ENCODE peak calls at places on chromosomes 13 and 19, in four cellular contexts. J, N, H and T are unnamed samples.

GRCh38 chr19:12967907-12968306 is 1.5 kb upstream of the DAND5 start:
- DNase-seq in H (peak), J (no peak), N (no peak), T (peak)

GRCh38 chr13:71613347-71613746 is 253.7 kb downstream of the DACH1 start:
- DNase-seq in H (no peak), N (no peak), J (no peak), T (no peak)

GRCh38 chr19:11130824-11131455 is 24.6 kb downstream of the SPC24 start:
- DNase-seq in J (peak), N (peak), H (peak), T (peak)

GRCh38 chr19:49149652-49150105 is 5.5 kb downstream of the HRC start:
- DNase-seq in N (peak), J (peak), H (peak), T (peak)

GRCh38 chr13:71021810-71022422 is 845.1 kb downstream of the DACH1 start:
- DNase-seq in J (no peak), N (no peak), H (no peak), T (no peak)

GRCh38 chr19:40411125-40411842 is 1.9 kb downstream of the PRX start:
- DNase-seq in J (no peak), H (no peak), N (no peak), T (no peak)

GRCh38 chr19:41847351-41848105 is 2.7 kb downstream of the DMRTC2 start:
- DNase-seq in N (no peak), J (no peak), H (no peak), T (no peak)

GRCh38 chr13:38752726-38753125 is 65.8 kb downstream of the FREM2 start:
- DNase-seq in J (no peak), H (no peak), N (no peak), T (no peak)

GRCh38 chr19:31356587-31357314 is 7.5 kb upstream of the TSHZ3 start:
- DNase-seq in J (no peak), H (no peak), N (peak), T (peak)

GRCh38 chr13:45861352-45861751 is 9.8 kb upstream of the SIAH3 start:
- DNase-seq in J (no peak), N (no peak), H (peak), T (no peak)

GRCh38 chr19:10112037-10112751 is 701 bp downstream of the P2RY11 start:
- DNase-seq in H (no peak), J (no peak), N (no peak), T (no peak)

GRCh38 chr19:13764821-13765394 is 586 bp downstream of the MRI1 start:
- DNase-seq in N (no peak), J (peak), H (no peak), T (no peak)

GRCh38 chr13:70249332-70250064 is 141.2 kb upstream of the KLHL1 start:
- DNase-seq in J (no peak), H (no peak), N (peak), T (peak)

GRCh38 chr13:27375686-27376326 is 48.6 kb upstream of the GTF3A start:
- DNase-seq in N (peak), J (peak), H (peak), T (peak)

GRCh38 chr19:10010247-10010691 is at the start of gene COL5A3:
- DNase-seq in J (peak), H (peak), N (peak), T (peak)

GRCh38 chr13:50334944-50335343 is 319.7 kb downstream of the KCNRG start:
- DNase-seq in H (no peak), N (no peak), J (no peak), T (no peak)

GRCh38 chr13:72437458-72437857 is 290.0 kb downstream of the MZT1 start:
- DNase-seq in N (no peak), J (no peak), H (peak), T (peak)

GRCh38 chr13:48403151-48403631 is 9.7 kb downstream of the LPAR6 start:
- DNase-seq in J (no peak), H (peak), N (no peak), T (no peak)

GRCh38 chr19:50437862-50438449 is 5.3 kb downstream of the MYBPC2 start:
- DNase-seq in J (no peak), H (no peak), N (no peak), T (no peak)

GRCh38 chr13:106354961-106355360 is 180.5 kb downstream of the EFNB2 start:
- DNase-seq in N (no peak), J (no peak), H (no peak), T (no peak)

GRCh38 chr19:51417107-51417806 is at the start of gene SIGLEC10:
- DNase-seq in N (no peak), J (peak), H (peak), T (no peak)

GRCh38 chr19:33194527-33194883 is 375 bp downstream of the LRP3 start:
- DNase-seq in H (no peak), J (no peak), N (no peak), T (no peak)

GRCh38 chr19:14686411-14686810 is 3.4 kb upstream of the ZNF333 start:
- DNase-seq in N (no peak), J (no peak), H (peak), T (peak)

GRCh38 chr19:42477933-42478332 is 35.2 kb upstream of the CXCL17 start:
- DNase-seq in N (no peak), H (no peak), J (no peak), T (no peak)

GRCh38 chr19:48480151-48480475 is 10.9 kb downstream of the CYTH2 start:
- DNase-seq in J (peak), N (peak), H (peak), T (peak)

GRCh38 chr13:52892925-52893324 is 44.5 kb upstream of the PCDH8 start:
- DNase-seq in H (no peak), N (no peak), J (peak), T (peak)

GRCh38 chr13:62093984-62094383 is 678.3 kb upstream of the PCDH20 start:
- DNase-seq in H (no peak), J (no peak), N (no peak), T (no peak)

GRCh38 chr19:45981350-45981749 is 7.7 kb upstream of the NOVA2 start:
- DNase-seq in J (no peak), H (no peak), N (no peak), T (no peak)

GRCh38 chr13:52156724-52157251 is 2.6 kb downstream of the NEK3 start:
- DNase-seq in N (no peak), J (no peak), H (no peak), T (no peak)

GRCh38 chr13:113243847-113244246 is 34.4 kb downstream of the CUL4A start:
- DNase-seq in N (no peak), J (no peak), H (no peak), T (no peak)

GRCh38 chr13:113245858-113246791 is 36.7 kb downstream of the CUL4A start:
- DNase-seq in H (peak), J (no peak), N (no peak), T (peak)
- TF ChIP-seq CTCF in H (peak), J (no peak), N (no peak), T (peak)

GRCh38 chr13:59178344-59178743 is 985.4 kb downstream of the DIAPH3 start:
- DNase-seq in H (peak), J (no peak), N (no peak), T (no peak)

GRCh38 chr13:59176775-59177174 is 987.0 kb downstream of the DIAPH3 start:
- DNase-seq in N (no peak), J (no peak), H (no peak), T (no peak)

DNA sequence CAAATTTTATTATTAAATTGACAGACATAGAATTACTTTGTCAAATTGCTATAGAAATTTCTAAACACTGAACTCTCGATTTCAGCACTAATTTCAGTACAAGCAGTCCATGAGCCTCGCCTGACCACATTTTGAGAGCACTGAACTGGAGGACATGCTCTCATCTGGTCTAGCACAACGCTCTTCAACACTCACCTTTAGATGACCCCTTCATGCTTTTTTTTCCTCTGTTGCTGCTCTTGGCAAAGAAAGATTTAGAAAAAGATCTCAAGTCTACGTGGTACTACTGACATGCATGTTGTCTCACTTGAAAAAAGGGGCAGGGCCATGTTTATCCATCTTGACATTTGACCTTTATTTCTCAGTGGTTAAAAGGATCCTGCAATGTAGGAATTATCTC is 981.5 kb downstream of the DIAPH3 start:
- DNase-seq in N (no peak), H (no peak), J (no peak), T (no peak)
- H3K4me3 ChIP-seq in N (no peak), H (no peak), J (no peak), T (no peak)

DNA sequence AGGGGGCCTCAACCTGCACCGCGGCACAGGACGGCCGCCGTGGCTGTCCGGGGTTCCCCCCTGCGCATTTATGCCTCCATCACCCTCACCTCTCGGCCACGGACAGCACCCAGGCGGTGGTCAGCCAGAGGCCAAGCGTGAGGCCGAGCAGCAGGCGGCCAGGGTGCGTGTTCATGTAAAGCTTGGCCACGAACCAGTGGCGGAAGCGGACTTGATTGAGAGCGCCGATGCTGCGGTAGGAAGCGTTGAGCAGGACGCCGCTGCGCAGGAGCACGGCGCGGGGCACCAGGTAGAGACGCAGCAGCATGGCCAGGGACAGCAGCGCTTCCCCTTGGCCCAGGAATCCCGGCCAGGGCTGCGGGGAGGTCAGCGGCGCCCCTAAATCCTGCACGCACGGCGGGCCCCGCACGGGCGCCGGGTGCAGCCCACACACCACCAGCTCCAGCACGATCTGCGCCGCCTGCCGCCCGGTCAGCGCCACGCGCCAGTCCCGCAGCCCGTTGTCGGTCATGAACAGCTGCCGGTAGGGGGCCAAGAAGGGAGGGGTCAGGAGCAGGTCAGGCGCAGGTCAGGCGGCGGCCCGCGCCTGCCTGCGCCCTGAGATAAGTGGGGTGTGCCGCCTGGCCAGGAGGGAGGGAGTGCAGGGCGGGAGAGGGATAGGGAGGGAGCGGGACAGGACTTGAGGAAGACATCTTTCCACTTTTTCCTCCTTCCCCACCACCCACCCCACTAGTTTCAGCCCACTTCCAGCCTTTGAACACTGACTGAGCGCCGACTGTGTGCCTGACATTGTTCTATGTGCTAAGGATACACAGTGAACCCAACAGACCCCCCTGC is 6.5 kb downstream of the KCNN4 start:
- DNase-seq in J (peak), H (peak), N (peak), T (peak)
- TF ChIP-seq CTCF in J (no peak), H (peak), N (peak), T (peak)

GRCh38 chr19:3670796-3671679 is 29.2 kb downstream of the PIP5K1C start:
- DNase-seq in J (peak), N (peak), H (peak), T (no peak)
- H3K4me3 ChIP-seq in J (peak), N (no peak), H (peak), T (no peak)

DNA sequence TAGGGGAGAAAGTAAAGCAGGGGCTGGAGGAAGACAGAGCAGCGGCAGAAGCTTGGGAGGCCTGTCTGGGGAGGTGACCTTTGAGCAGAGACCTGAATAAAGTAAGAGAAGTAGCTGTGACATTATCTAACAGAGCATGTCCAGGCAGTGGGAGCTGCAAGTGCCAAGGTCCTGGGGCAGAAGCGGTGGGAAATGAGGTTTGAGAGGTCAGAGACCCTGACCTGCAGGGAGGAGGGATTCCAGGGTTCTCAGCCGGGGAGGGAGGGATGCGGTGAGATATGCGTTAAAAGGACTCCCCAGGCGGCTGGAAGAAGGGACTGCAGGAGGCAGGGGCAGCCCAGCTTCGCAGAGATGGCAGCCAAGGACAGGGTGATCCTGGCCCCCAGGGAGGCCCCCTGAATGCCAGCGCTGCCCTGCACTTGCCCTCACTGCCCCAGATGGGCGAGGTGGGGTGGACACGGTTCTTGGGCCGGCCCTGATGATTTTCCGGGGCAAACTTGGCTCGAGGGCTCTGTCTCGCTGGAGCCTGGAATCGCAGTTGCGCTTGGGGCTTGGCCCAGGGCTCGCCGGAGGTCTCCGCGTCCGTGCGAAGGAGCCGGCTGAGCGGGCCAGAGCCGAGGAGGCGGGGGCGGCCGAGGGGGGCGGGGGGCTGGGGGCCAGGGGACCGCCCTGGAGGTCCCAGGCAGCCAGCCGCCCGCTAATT is 3.2 kb downstream of the CRLF1 start:
- DNase-seq in N (no peak), J (no peak), H (no peak), T (no peak)
- TF ChIP-seq CTCF in N (peak), J (no peak), H (peak), T (no peak)

DNA sequence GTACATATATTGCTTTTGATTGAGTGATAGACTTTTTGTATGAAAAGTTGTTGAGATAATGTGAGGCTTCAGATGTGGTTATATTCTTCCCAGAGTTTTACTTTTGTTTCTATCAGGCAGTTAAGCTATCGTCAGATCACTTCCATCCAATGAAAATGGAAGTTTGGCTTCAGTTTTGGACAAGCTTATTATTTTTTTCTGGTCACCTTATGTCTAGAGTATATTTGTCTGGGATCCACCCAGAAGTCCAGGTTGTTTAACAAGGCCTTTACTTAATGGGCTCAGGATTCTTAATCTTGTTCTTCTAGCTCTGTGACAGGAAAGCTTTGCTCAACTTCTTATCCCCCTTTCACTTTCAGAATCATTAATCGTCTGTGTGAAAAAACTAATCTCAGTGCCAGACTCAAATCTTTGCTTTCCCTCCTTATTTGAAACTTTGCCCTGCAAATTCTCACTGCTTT is 150.9 kb downstream of the PDS5B start:
- DNase-seq in J (no peak), H (peak), N (no peak), T (no peak)
- H3K4me3 ChIP-seq in J (peak), H (peak), N (peak), T (no peak)

DNA sequence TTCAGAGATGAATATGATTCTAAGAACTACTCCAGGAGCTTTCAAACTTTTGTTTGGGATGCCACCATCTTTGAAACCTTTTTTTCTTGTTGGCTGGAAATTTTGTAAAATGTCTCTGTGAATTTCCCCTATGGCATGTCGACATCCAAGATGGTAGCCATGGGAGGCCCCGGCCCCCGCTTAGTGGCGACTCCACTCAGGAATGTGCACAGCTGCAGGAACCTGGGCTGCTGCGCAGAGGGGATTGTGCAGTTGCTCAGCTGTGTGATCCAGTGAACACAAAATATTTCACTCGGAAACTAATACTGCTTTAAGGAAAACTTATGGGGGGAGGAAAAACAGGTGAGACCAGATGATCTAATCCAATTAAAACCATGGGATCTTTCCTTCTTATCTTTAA is 497.6 kb downstream of the FGF9 start:
- DNase-seq in N (no peak), J (no peak), H (no peak), T (no peak)
- TF ChIP-seq CTCF in N (no peak), J (no peak), H (no peak), T (no peak)

GRCh38 chr13:82176761-82177160 is 1705.5 kb downstream of the SLITRK1 start:
- DNase-seq in J (no peak), N (no peak), H (no peak), T (no peak)
- H3K4me3 ChIP-seq in J (no peak), N (no peak), H (no peak), T (no peak)